ENCODE peak calls at places on chromosomes 5 and 9, in five cellular contexts. Z is foreskin fibroblast; U is activated T-cell treated with anti-CD3 and anti-CD28 coated beads, Interleukin-2, amount 50 U/mL, for 72 hours; S is activated CD4-positive, alpha-beta memory T cell treated with anti-CD3 and anti-CD28 coated beads, Interleukin-2, amount 10 ng/mL, durations not matched to agents 7 days and 5 days; O is OCI-LY7. N is an unnamed sample.

GRCh38 chr9:89463986-89464901 is 33.7 kb downstream of the SEMA4D start:
- DNase-seq in Z (no peak), U (peak; percentile 87), S (peak; percentile 91), O (peak; percentile 34), N (peak; percentile 80)

GRCh38 chr5:139668064-139668880 is 20.1 kb downstream of the CXXC5 start:
- DNase-seq in Z (no peak), U (peak; percentile 45), S (peak; percentile 47), O (peak; percentile 56), N (no peak)

GRCh38 chr5:136073714-136074113 is 44.9 kb downstream of the TGFBI start:
- DNase-seq in Z (no peak), U (no peak), S (no peak), O (peak; percentile 61), N (no peak)

GRCh38 chr5:54387659-54388232 is 67.8 kb upstream of the HSPB3 start:
- DNase-seq in Z (no peak), U (no peak), S (no peak), O (no peak), N (no peak)

GRCh38 chr5:42992035-42992570 is 48.0 kb downstream of the ANXA2R start:
- DNase-seq in Z (peak; percentile 89), U (peak; percentile 85), S (peak; percentile 87), O (no peak), N (no peak)

GRCh38 chr5:138643040-138643791 is 68.0 kb upstream of the HSPA9 start:
- DNase-seq in Z (no peak), U (no peak), S (no peak), O (no peak), N (no peak)

GRCh38 chr5:121285861-121286527 is 565.7 kb upstream of the FTMT start:
- DNase-seq in Z (peak; percentile 4), U (no peak), S (no peak), O (no peak), N (no peak)

GRCh38 chr5:72451771-72452505 is 55.3 kb downstream of the ZNF366 start:
- DNase-seq in Z (peak; percentile 91), U (no peak), S (no peak), O (peak; percentile 67), N (no peak)

GRCh38 chr5:73740274-73740790 is 114.3 kb downstream of the ARHGEF28 start:
- DNase-seq in Z (no peak), U (no peak), S (no peak), O (no peak), N (no peak)

GRCh38 chr9:15239816-15240215 is 67.2 kb downstream of the TTC39B start:
- DNase-seq in Z (no peak), U (no peak), S (no peak), O (no peak), N (no peak)

GRCh38 chr5:60210810-60211209 is 317.3 kb upstream of the PDE4D start:
- DNase-seq in Z (no peak), U (no peak), S (no peak), O (no peak), N (no peak)

GRCh38 chr9:130688070-130688469 is 5.5 kb upstream of the EXOSC2 start:
- DNase-seq in Z (no peak), U (no peak), S (no peak), O (no peak), N (no peak)

N was measured in GM12864.